ENCODE peak calls at places on chromosomes 7 and 10, in five cellular contexts. Q, B, D, J and P are unnamed samples.

GRCh38 chr7:924541-925231 is 29.8 kb downstream of the ADAP1 start:
- DNase-seq in Q (no peak), B (no peak), D (no peak), J (peak; percentile 8), P (peak; percentile 78)

GRCh38 chr10:96708456-96708855 is 11.9 kb downstream of the PIK3AP1 start:
- DNase-seq in Q (no peak), B (no peak), D (no peak), J (no peak), P (no peak)

GRCh38 chr7:102273749-102274712 is 12.6 kb upstream of the SH2B2 start:
- DNase-seq in Q (peak; percentile 67), B (no peak), D (no peak), J (no peak), P (peak; percentile 87)

GRCh38 chr7:44111759-44112158 is 7.6 kb downstream of the AEBP1 start:
- DNase-seq in Q (no peak), B (no peak), D (no peak), J (no peak), P (no peak)

GRCh38 chr10:45443101-45444009 is 69.3 kb downstream of the ALOX5 start:
- DNase-seq in Q (no peak), B (peak; percentile 38), D (no peak), J (no peak), P (no peak)

GRCh38 chr7:64494912-64495461 is 67.9 kb downstream of the ZNF680 start:
- DNase-seq in Q (no peak), B (no peak), D (no peak), J (no peak), P (no peak)

GRCh38 chr10:45673074-45673628 is 579 bp upstream of the ZFAND4 start:
- DNase-seq in Q (peak; percentile 38), B (no peak), D (no peak), J (peak; percentile 63), P (no peak)

GRCh38 chr10:129864601-129865126 is 99.4 kb downstream of the EBF3 start:
- DNase-seq in Q (no peak), B (no peak), D (no peak), J (no peak), P (no peak)

GRCh38 chr10:111093741-111094380 is 17.0 kb downstream of the ADRA2A start:
- DNase-seq in Q (peak; percentile 18), B (no peak), D (no peak), J (no peak), P (no peak)

GRCh38 chr10:114404171-114405010 is at the start of gene AFAP1L2:
- DNase-seq in Q (no peak), B (peak; percentile 82), D (no peak), J (peak; percentile 78), P (no peak)

GRCh38 chr10:47044741-47045140 is 133.5 kb downstream of the PTPN20 start:
- DNase-seq in Q (no peak), B (no peak), D (no peak), J (peak; percentile 9), P (no peak)

GRCh38 chr7:94190599-94191061 is 186.5 kb upstream of the BET1 start:
- DNase-seq in Q (peak; percentile 97), B (no peak), D (no peak), J (no peak), P (peak; percentile 16)

GRCh38 chr10:61040399-61041016 is 96.5 kb upstream of the RHOBTB1 start:
- DNase-seq in Q (no peak), B (no peak), D (no peak), J (no peak), P (no peak)

GRCh38 chr7:73704640-73705550 is 14.6 kb downstream of the STX1A start:
- DNase-seq in Q (peak; percentile 86), B (no peak), D (no peak), J (no peak), P (no peak)

GRCh38 chr10:31731711-31732110 is 196.9 kb downstream of the ARHGAP12 start:
- DNase-seq in Q (no peak), B (no peak), D (no peak), J (no peak), P (no peak)

GRCh38 chr10:92184977-92185376 is 105.9 kb downstream of the CPEB3 start:
- DNase-seq in Q (no peak), B (no peak), D (no peak), J (no peak), P (no peak)

GRCh38 chr10:110833941-110834621 is 37.6 kb upstream of the PDCD4 start:
- DNase-seq in Q (no peak), B (no peak), D (no peak), J (peak; percentile 87), P (no peak)

GRCh38 chr10:29317027-29317420 is 28.2 kb downstream of the LYZL1 start:
- DNase-seq in Q (peak; percentile 53), B (no peak), D (no peak), J (no peak), P (no peak)

GRCh38 chr7:107149863-107150262 is 18.9 kb upstream of the HBP1 start:
- DNase-seq in Q (no peak), B (no peak), D (no peak), J (no peak), P (no peak)

GRCh38 chr7:156827587-156828203 is 65.3 kb downstream of the LMBR1 start:
- DNase-seq in Q (peak; percentile 67), B (no peak), D (no peak), J (no peak), P (no peak)

GRCh38 chr7:159192013-159192412 is 47.3 kb upstream of the VIPR2 start:
- DNase-seq in Q (no peak), B (no peak), D (no peak), J (no peak), P (no peak)
- TF ChIP-seq CTCF in Q (no peak), B (no peak), D (no peak), J (no peak), P (no peak)

GRCh38 chr10:84336406-84336805 is 8.0 kb downstream of the CCSER2 start:
- DNase-seq in Q (no peak), B (no peak), D (no peak), J (no peak), P (no peak)

GRCh38 chr10:84331091-84331490 is 2.7 kb downstream of the CCSER2 start:
- DNase-seq in Q (no peak), B (no peak), D (no peak), J (no peak), P (no peak)

GRCh38 chr10:84334806-84335205 is 6.4 kb downstream of the CCSER2 start:
- DNase-seq in Q (no peak), B (no peak), D (no peak), J (no peak), P (no peak)

GRCh38 chr10:84335516-84335915 is 7.1 kb downstream of the CCSER2 start:
- DNase-seq in Q (no peak), B (no peak), D (no peak), J (no peak), P (no peak)

DNA sequence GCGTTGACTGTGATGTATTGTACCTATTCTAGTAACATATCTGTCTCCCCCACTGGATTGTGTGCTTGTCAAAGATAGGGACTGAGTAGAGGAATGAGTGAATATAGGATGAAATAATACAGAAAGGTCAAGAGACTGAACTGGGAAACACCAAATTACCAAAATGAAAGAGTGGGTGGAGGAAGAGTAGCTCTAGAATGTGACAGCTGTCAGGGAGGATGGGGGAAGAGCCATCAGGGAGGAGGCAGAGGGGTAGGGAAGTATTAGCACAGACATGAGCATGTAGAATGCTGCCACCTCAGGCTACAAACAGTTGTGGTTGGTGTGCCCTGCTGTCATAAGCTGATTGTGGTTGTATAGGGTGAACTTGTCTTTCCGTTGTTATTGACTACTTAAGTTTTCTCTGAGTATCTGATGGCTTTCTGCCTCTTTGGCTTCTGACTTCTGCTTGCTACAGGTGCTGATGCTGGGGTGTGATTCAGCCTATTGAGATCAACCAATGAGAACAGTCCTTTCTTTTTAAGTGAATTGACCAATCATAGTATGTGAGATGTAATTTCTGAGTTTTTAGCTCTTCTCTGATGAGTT is 5.6 kb downstream of the CCSER2 start:
- DNase-seq in Q (peak; percentile 51), B (no peak), D (no peak), J (no peak), P (no peak)
- TF ChIP-seq CTCF in Q (no peak), B (no peak), D (no peak), J (no peak), P (no peak)

GRCh38 chr10:27256299-27256698 is 15.7 kb upstream of the ACBD5 start:
- DNase-seq in Q (no peak), B (no peak), D (no peak), J (no peak), P (no peak)

GRCh38 chr10:27248215-27248614 is 7.6 kb upstream of the ACBD5 start:
- DNase-seq in Q (no peak), B (no peak), D (no peak), J (no peak), P (no peak)

GRCh38 chr10:27251554-27251953 is 11.0 kb upstream of the ACBD5 start:
- DNase-seq in Q (no peak), B (no peak), D (no peak), J (no peak), P (no peak)

GRCh38 chr10:27256790-27257189 is 16.2 kb upstream of the ACBD5 start:
- DNase-seq in Q (no peak), B (no peak), D (no peak), J (no peak), P (no peak)

GRCh38 chr10:27252267-27253000 is 11.8 kb upstream of the ACBD5 start:
- DNase-seq in Q (peak; percentile 72), B (peak; percentile 98), D (no peak), J (peak; percentile 82), P (peak; percentile 95)
- TF ChIP-seq CTCF in Q (peak; percentile 39), B (peak; percentile 97), D (peak; percentile 15), J (peak; percentile 64), P (peak; percentile 79)

DNA sequence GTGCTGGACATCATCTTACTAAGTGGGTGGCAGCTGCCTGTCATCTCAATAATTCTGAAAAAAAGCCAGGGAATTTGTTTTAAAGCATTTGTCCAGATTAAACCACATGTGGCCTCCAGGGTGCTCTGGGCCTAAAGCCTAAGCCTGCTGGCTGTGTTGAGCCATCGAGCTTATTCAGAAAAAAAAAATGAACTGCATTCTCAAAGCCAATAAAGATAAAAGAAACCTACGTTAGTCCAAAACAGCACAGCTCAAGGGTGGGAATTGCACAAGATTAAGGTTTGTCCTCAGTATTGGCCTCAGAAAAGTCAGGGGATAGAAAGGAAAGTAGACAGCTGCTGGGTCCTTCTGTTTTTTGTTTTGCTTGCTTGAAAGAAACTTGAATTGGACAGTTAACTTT is 22.6 kb upstream of the PRTFDC1 start:
- DNase-seq in Q (peak; percentile 92), B (no peak), D (no peak), J (peak; percentile 30), P (no peak)
- TF ChIP-seq CTCF in Q (peak; percentile 52), B (peak; percentile 25), D (no peak), J (no peak), P (no peak)

DNA sequence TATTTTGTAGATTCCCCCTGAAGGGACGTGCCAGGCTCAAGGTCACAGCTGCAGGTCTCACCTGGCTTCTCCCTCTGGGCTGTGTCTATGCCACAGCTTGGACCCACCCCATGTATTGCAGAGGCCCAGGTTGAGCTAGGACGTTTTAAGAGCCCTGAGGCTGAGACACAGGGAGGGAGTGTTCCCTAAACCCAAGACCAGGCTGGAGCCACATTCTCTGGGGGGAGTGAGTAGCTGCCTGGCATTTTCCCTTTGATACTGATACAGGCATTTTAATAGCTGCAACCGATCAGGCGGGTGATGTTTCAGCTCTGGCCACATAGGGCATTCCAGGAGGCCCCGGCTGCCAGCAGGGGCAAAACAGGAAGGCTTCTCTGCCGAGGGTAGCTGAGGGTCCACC is 13.4 kb downstream of the COL13A1 start:
- DNase-seq in Q (no peak), B (no peak), D (no peak), J (no peak), P (no peak)
- TF ChIP-seq CTCF in Q (no peak), B (no peak), D (no peak), J (no peak), P (no peak)